ENCODE peak calls at places on chromosomes 6 and 20, in ten cellular contexts. P, V, C, O, B, H, Y, I, N and L are unnamed samples.

GRCh38 chr6:46451343-46451742 is 39.9 kb downstream of the RCAN2 start:
- DNase-seq in P (no peak), V (no peak), C (no peak), O (no peak), B (no peak), H (no peak), Y (no peak), I (no peak), N (no peak), L (no peak)

GRCh38 chr20:48359692-48360337 is 468.0 kb downstream of the PREX1 start:
- DNase-seq in P (no peak), V (no peak), C (no peak), O (no peak), B (no peak), H (no peak), Y (no peak), I (no peak), N (no peak), L (no peak)

GRCh38 chr6:106339334-106340029 is 13.9 kb upstream of the ATG5 start:
- DNase-seq in P (peak), V (peak), C (no peak), O (peak), B (peak), H (peak), Y (no peak), I (peak), N (peak), L (peak)

GRCh38 chr6:131427441-131428051 is 145.5 kb upstream of the ARG1 start:
- DNase-seq in P (no peak), V (no peak), C (no peak), O (no peak), B (no peak), H (no peak), Y (no peak), I (no peak), N (no peak), L (peak)

GRCh38 chr6:80725156-80725930 is 618.9 kb downstream of the BCKDHB start:
- DNase-seq in P (no peak), V (peak), C (no peak), O (no peak), B (no peak), H (no peak), Y (no peak), I (no peak), N (no peak), L (no peak)

GRCh38 chr20:44069203-44069931 is 117.6 kb downstream of the JPH2 start:
- DNase-seq in P (no peak), V (no peak), C (no peak), O (no peak), B (no peak), H (no peak), Y (no peak), I (peak), N (no peak), L (no peak)

GRCh38 chr6:121522265-121522664 is 86.8 kb downstream of the GJA1 start:
- DNase-seq in P (no peak), V (no peak), C (no peak), O (no peak), B (no peak), H (peak), Y (no peak), I (no peak), N (no peak), L (peak)

GRCh38 chr6:169806718-169807117 is 55.3 kb downstream of the ERMARD start:
- DNase-seq in P (no peak), V (no peak), C (no peak), O (no peak), B (no peak), H (no peak), Y (no peak), I (no peak), N (no peak), L (no peak)

GRCh38 chr20:38168791-38169589 is 3.9 kb upstream of the TGM2 start:
- DNase-seq in P (no peak), V (peak), C (no peak), O (no peak), B (no peak), H (no peak), Y (no peak), I (no peak), N (no peak), L (peak)

GRCh38 chr6:136987526-136987925 is 57.2 kb downstream of the IL20RA start:
- DNase-seq in P (no peak), V (no peak), C (no peak), O (no peak), B (no peak), H (no peak), Y (no peak), I (no peak), N (no peak), L (no peak)

GRCh38 chr6:122610690-122611455 is 668 bp downstream of the PKIB start:
- DNase-seq in P (peak), V (no peak), C (no peak), O (peak), B (peak), H (no peak), Y (no peak), I (peak), N (no peak), L (peak)

GRCh38 chr6:155426408-155426945 is 29.2 kb downstream of the NOX3 start:
- DNase-seq in P (no peak), V (no peak), C (no peak), O (no peak), B (no peak), H (no peak), Y (no peak), I (no peak), N (no peak), L (no peak)

GRCh38 chr6:166935353-166935752 is 21.0 kb downstream of the RNASET2 start:
- DNase-seq in P (no peak), V (no peak), C (no peak), O (peak), B (no peak), H (no peak), Y (no peak), I (no peak), N (no peak), L (no peak)

GRCh38 chr6:165227644-165228329 is 81.6 kb downstream of the C6orf118 start:
- DNase-seq in P (no peak), V (no peak), C (no peak), O (no peak), B (no peak), H (peak), Y (no peak), I (no peak), N (no peak), L (no peak)

GRCh38 chr6:166999845-167000253 is 652 bp downstream of the CEP43 start:
- DNase-seq in P (peak), V (no peak), C (no peak), O (no peak), B (no peak), H (no peak), Y (no peak), I (no peak), N (no peak), L (no peak)

GRCh38 chr20:50321797-50322480 is 131.3 kb downstream of the CEBPB start:
- DNase-seq in P (peak), V (no peak), C (no peak), O (no peak), B (no peak), H (no peak), Y (no peak), I (no peak), N (no peak), L (no peak)

GRCh38 chr20:41133709-41134361 is 3.5 kb upstream of the PLCG1 start:
- DNase-seq in P (no peak), V (no peak), C (peak), O (no peak), B (no peak), H (peak), Y (no peak), I (peak), N (no peak), L (no peak)

GRCh38 chr6:83868639-83869038 is 9.2 kb downstream of the CYB5R4 start:
- DNase-seq in P (no peak), V (no peak), C (no peak), O (no peak), B (no peak), H (peak), Y (no peak), I (no peak), N (no peak), L (no peak)

GRCh38 chr6:98847767-98848538 is 13.6 kb downstream of the POU3F2 start:
- DNase-seq in P (no peak), V (no peak), C (no peak), O (no peak), B (no peak), H (no peak), Y (no peak), I (no peak), N (no peak), L (no peak)

GRCh38 chr6:105209950-105210706 is 30.3 kb upstream of the POPDC3 start:
- DNase-seq in P (no peak), V (no peak), C (no peak), O (no peak), B (no peak), H (no peak), Y (no peak), I (no peak), N (no peak), L (no peak)

GRCh38 chr6:42007286-42007685 is 43.0 kb upstream of the TAF8 start:
- DNase-seq in P (no peak), V (no peak), C (no peak), O (no peak), B (no peak), H (no peak), Y (no peak), I (no peak), N (no peak), L (peak)

GRCh38 chr6:4341078-4341797 is 205.9 kb upstream of the ECI2 start:
- DNase-seq in P (no peak), V (no peak), C (no peak), O (no peak), B (no peak), H (no peak), Y (no peak), I (no peak), N (no peak), L (no peak)

GRCh38 chr6:52418606-52419005 is 1.5 kb upstream of the EFHC1 start:
- DNase-seq in P (no peak), V (no peak), C (no peak), O (no peak), B (no peak), H (no peak), Y (no peak), I (no peak), N (no peak), L (no peak)

GRCh38 chr6:142112451-142113061 is 20.2 kb upstream of the GJE1 start:
- DNase-seq in P (peak), V (peak), C (peak), O (peak), B (peak), H (peak), Y (peak), I (peak), N (peak), L (peak)

GRCh38 chr6:35874721-35875120 is 46.2 kb downstream of the SRPK1 start:
- DNase-seq in P (no peak), V (no peak), C (no peak), O (no peak), B (no peak), H (no peak), Y (no peak), I (no peak), N (no peak), L (no peak)

GRCh38 chr20:63735859-63736718 is at the start of gene LIME1:
- DNase-seq in P (no peak), V (no peak), C (no peak), O (no peak), B (no peak), H (no peak), Y (no peak), I (peak), N (no peak), L (no peak)

GRCh38 chr6:50025258-50025657 is 3.5 kb upstream of the DEFB110 start:
- DNase-seq in P (no peak), V (no peak), C (no peak), O (no peak), B (no peak), H (no peak), Y (no peak), I (no peak), N (no peak), L (no peak)

GRCh38 chr6:158654498-158654897 is 4.6 kb downstream of the SYTL3 start:
- DNase-seq in P (peak), V (peak), C (no peak), O (peak), B (no peak), H (no peak), Y (no peak), I (no peak), N (no peak), L (peak)

GRCh38 chr6:143806282-143807102 is 36.6 kb upstream of the LTV1 start:
- DNase-seq in P (no peak), V (no peak), C (peak), O (no peak), B (no peak), H (no peak), Y (peak), I (no peak), N (no peak), L (peak)

GRCh38 chr20:61451009-61451408 is 198.9 kb downstream of the CDH4 start:
- DNase-seq in P (no peak), V (no peak), C (no peak), O (no peak), B (no peak), H (no peak), Y (no peak), I (no peak), N (no peak), L (no peak)

GRCh38 chr20:57514273-57514751 is 10.6 kb downstream of the CTCFL start:
- DNase-seq in P (peak), V (peak), C (no peak), O (peak), B (peak), H (no peak), Y (no peak), I (no peak), N (peak), L (peak)

GRCh38 chr6:150229775-150230561 is 87.1 kb downstream of the PPP1R14C start:
- DNase-seq in P (no peak), V (no peak), C (no peak), O (no peak), B (no peak), H (peak), Y (no peak), I (no peak), N (no peak), L (no peak)

GRCh38 chr6:46284472-46284871 is 113.7 kb upstream of the ENPP5 start:
- DNase-seq in P (no peak), V (no peak), C (no peak), O (no peak), B (no peak), H (no peak), Y (no peak), I (no peak), N (no peak), L (no peak)

GRCh38 chr6:20497200-20497820 is 36.9 kb upstream of the CDKAL1 start:
- DNase-seq in P (no peak), V (peak), C (no peak), O (no peak), B (no peak), H (no peak), Y (no peak), I (no peak), N (no peak), L (no peak)

GRCh38 chr6:46347669-46348068 is 143.6 kb downstream of the RCAN2 start:
- DNase-seq in P (no peak), V (no peak), C (no peak), O (no peak), B (no peak), H (no peak), Y (no peak), I (no peak), N (no peak), L (no peak)

GRCh38 chr20:2617099-2617714 is 35.2 kb upstream of the NOP56 start:
- DNase-seq in P (no peak), V (no peak), C (no peak), O (no peak), B (no peak), H (no peak), Y (no peak), I (no peak), N (no peak), L (peak)